ENCODE peak calls at places on chromosomes 11 and 22, in ten cellular contexts. A, T, S, O, P, M, Z, R, C and J are unnamed samples. For H3K9me3 and H3K4me1, the result is how much of the 10 kb centered on the place peaks cover.

GRCh38 chr22:38570841-38571364 is 920 bp upstream of the DMC1 start:
- DNase-seq in A (peak), T (peak), S (no peak), O (peak), P (peak), M (peak), Z (peak), R (peak), C (no peak), J (peak)

GRCh38 chr11:68411501-68411991 is 49.0 kb upstream of the PPP6R3 start:
- DNase-seq in A (no peak), T (no peak), S (no peak), O (no peak), P (no peak), M (no peak), Z (peak), R (no peak), C (no peak), J (no peak)

GRCh38 chr11:35216962-35217667 is 78.1 kb downstream of the CD44 start:
- DNase-seq in A (no peak), T (no peak), S (no peak), O (no peak), P (no peak), M (no peak), Z (no peak), R (peak), C (no peak), J (no peak)

GRCh38 chr11:132864811-132865576 is 667.3 kb downstream of the OPCML start:
- DNase-seq in A (no peak), T (no peak), S (no peak), O (no peak), P (peak), M (no peak), Z (no peak), R (no peak), C (no peak), J (no peak)

GRCh38 chr11:48036466-48036865 is 56.1 kb downstream of the PTPRJ start:
- DNase-seq in A (no peak), T (no peak), S (no peak), O (no peak), P (no peak), M (no peak), Z (no peak), R (no peak), C (no peak), J (no peak)

GRCh38 chr11:36622431-36623136 is 24.5 kb upstream of the RAG2 start:
- DNase-seq in A (no peak), T (peak), S (no peak), O (no peak), P (peak), M (no peak), Z (no peak), R (no peak), C (no peak), J (no peak)

GRCh38 chr22:46900549-46900948 is 138.1 kb downstream of the TBC1D22A start:
- DNase-seq in A (no peak), T (no peak), S (no peak), O (no peak), P (no peak), M (no peak), Z (peak), R (no peak), C (no peak), J (no peak)

GRCh38 chr22:43883012-43883661 is 8.7 kb downstream of the PNPLA5 start:
- DNase-seq in A (no peak), T (peak), S (peak), O (peak), P (peak), M (peak), Z (peak), R (peak), C (no peak), J (no peak)

GRCh38 chr11:75812542-75813040 is 2.4 kb upstream of the UVRAG start:
- DNase-seq in A (no peak), T (no peak), S (peak), O (no peak), P (no peak), M (no peak), Z (no peak), R (no peak), C (no peak), J (no peak)

GRCh38 chr11:111942826-111943225 is 5.7 kb downstream of the DIXDC1 start:
- DNase-seq in A (no peak), T (no peak), S (no peak), O (no peak), P (no peak), M (no peak), Z (no peak), R (no peak), C (no peak), J (no peak)

GRCh38 chr11:19365743-19366410 is 125.1 kb upstream of the E2F8 start:
- DNase-seq in A (no peak), T (no peak), S (no peak), O (no peak), P (peak), M (no peak), Z (no peak), R (no peak), C (no peak), J (no peak)

GRCh38 chr11:70540196-70540595 is 141.9 kb downstream of the CTTN start:
- DNase-seq in A (no peak), T (no peak), S (no peak), O (no peak), P (no peak), M (no peak), Z (no peak), R (no peak), C (no peak), J (peak)

GRCh38 chr11:120227228-120227852 is 12.6 kb upstream of the POU2F3 start:
- DNase-seq in A (no peak), T (no peak), S (no peak), O (no peak), P (no peak), M (no peak), Z (no peak), R (no peak), C (no peak), J (no peak)

GRCh38 chr22:48871176-48871840 is 956.4 kb downstream of the BRD1 start:
- DNase-seq in A (no peak), T (no peak), S (peak), O (no peak), P (no peak), M (no peak), Z (no peak), R (no peak), C (no peak), J (peak)

GRCh38 chr11:69003866-69004311 is 9.2 kb downstream of the MRGPRF start:
- DNase-seq in A (no peak), T (no peak), S (peak), O (no peak), P (no peak), M (no peak), Z (no peak), R (no peak), C (no peak), J (peak)

GRCh38 chr22:18091916-18092526 is 14.2 kb downstream of the PEX26 start:
- DNase-seq in A (peak), T (peak), S (peak), O (peak), P (no peak), M (peak), Z (peak), R (peak), C (no peak), J (no peak)

GRCh38 chr11:10323793-10324170 is 18.9 kb downstream of the ADM start:
- DNase-seq in A (no peak), T (no peak), S (no peak), O (no peak), P (no peak), M (no peak), Z (no peak), R (no peak), C (no peak), J (no peak)

GRCh38 chr11:66418168-66418985 is 2.5 kb upstream of the NPAS4 start:
- DNase-seq in A (peak), T (peak), S (peak), O (peak), P (peak), M (no peak), Z (peak), R (peak), C (no peak), J (peak)

GRCh38 chr11:129740125-129740719 is 75.4 kb upstream of the TMEM45B start:
- DNase-seq in A (no peak), T (no peak), S (no peak), O (no peak), P (no peak), M (no peak), Z (no peak), R (no peak), C (no peak), J (no peak)

GRCh38 chr22:20238567-20239062 is 29.5 kb downstream of the RTN4R start:
- DNase-seq in A (peak), T (peak), S (peak), O (no peak), P (peak), M (no peak), Z (peak), R (peak), C (no peak), J (no peak)

GRCh38 chr11:66265531-66266377 is 2.7 kb upstream of the RAB1B start:
- DNase-seq in A (no peak), T (no peak), S (no peak), O (no peak), P (no peak), M (no peak), Z (no peak), R (no peak), C (no peak), J (no peak)

GRCh38 chr22:36577019-36577418 is 48.1 kb upstream of the EIF3D start:
- DNase-seq in A (no peak), T (no peak), S (no peak), O (no peak), P (no peak), M (no peak), Z (no peak), R (no peak), C (no peak), J (no peak)

GRCh38 chr11:132028380-132029240 is 658.2 kb downstream of the NTM start:
- DNase-seq in A (no peak), T (peak), S (peak), O (no peak), P (peak), M (no peak), Z (peak), R (peak), C (no peak), J (no peak)

GRCh38 chr11:8019671-8020597 is 32.8 kb downstream of the EIF3F start:
- DNase-seq in A (no peak), T (no peak), S (no peak), O (no peak), P (peak), M (no peak), Z (no peak), R (no peak), C (no peak), J (no peak)

GRCh38 chr11:83272627-83273026 is 13.5 kb downstream of the CCDC90B start:
- DNase-seq in A (no peak), T (no peak), S (no peak), O (no peak), P (no peak), M (no peak), Z (no peak), R (no peak), C (no peak), J (no peak)

GRCh38 chr11:74720596-74721478 is 10.4 kb downstream of the CHRDL2 start:
- DNase-seq in A (peak), T (no peak), S (no peak), O (no peak), P (no peak), M (peak), Z (peak), R (no peak), C (no peak), J (peak)

GRCh38 chr11:5197538-5197937 is 2.9 kb downstream of the OR51V1 start:
- DNase-seq in A (no peak), T (no peak), S (no peak), O (no peak), P (no peak), M (no peak), Z (no peak), R (no peak), C (no peak), J (no peak)

GRCh38 chr11:62324738-62325556 is 12.3 kb upstream of the ASRGL1 start:
- DNase-seq in A (peak), T (peak), S (peak), O (peak), P (peak), M (no peak), Z (no peak), R (peak), C (no peak), J (no peak)

GRCh38 chr11:27216268-27217149 is 146.5 kb downstream of the CCDC34 start:
- DNase-seq in A (peak), T (no peak), S (no peak), O (no peak), P (no peak), M (no peak), Z (no peak), R (peak), C (no peak), J (no peak)

GRCh38 chr11:8038811-8039529 is 42.0 kb upstream of the TUB start:
- DNase-seq in A (no peak), T (no peak), S (no peak), O (no peak), P (no peak), M (peak), Z (peak), R (no peak), C (no peak), J (no peak)

GRCh38 chr22:21791635-21792625 is 56.3 kb upstream of the YPEL1 start:
- DNase-seq in A (no peak), T (no peak), S (no peak), O (no peak), P (no peak), M (no peak), Z (no peak), R (no peak), C (no peak), J (no peak)

GRCh38 chr11:2748061-2748813 is 48.4 kb upstream of the KCNQ1OT1 start:
- DNase-seq in A (no peak), T (no peak), S (peak), O (no peak), P (no peak), M (no peak), Z (no peak), R (no peak), C (no peak), J (peak)

GRCh38 chr22:37260939-37261338 is 16.9 kb upstream of the RAC2 start:
- DNase-seq in A (peak), T (peak), S (peak), O (peak), P (peak), M (no peak), Z (peak), R (peak), C (no peak), J (peak)

GRCh38 chr11:32580967-32581366 is 2.7 kb upstream of the EIF3M start:
- DNase-seq in A (no peak), T (no peak), S (peak), O (no peak), P (no peak), M (no peak), Z (no peak), R (no peak), C (no peak), J (no peak)

GRCh38 chr11:112255075-112255739 is 5.5 kb downstream of the PLET1 start:
- DNase-seq in A (no peak), T (no peak), S (no peak), O (no peak), P (no peak), M (no peak), Z (no peak), R (no peak), C (no peak), J (peak)

GRCh38 chr11:42528471-42528870 is 783.3 kb upstream of the API5 start:
- DNase-seq in A (no peak), T (no peak), S (no peak), O (no peak), P (no peak), M (no peak), Z (no peak), R (no peak), C (no peak), J (no peak)
- H3K9me3 ChIP-seq in A (under half), T (under half), S (under half), O (under half), P (under half), M (under half), Z (under half), R (under half), C (under half), J (under half)

DNA sequence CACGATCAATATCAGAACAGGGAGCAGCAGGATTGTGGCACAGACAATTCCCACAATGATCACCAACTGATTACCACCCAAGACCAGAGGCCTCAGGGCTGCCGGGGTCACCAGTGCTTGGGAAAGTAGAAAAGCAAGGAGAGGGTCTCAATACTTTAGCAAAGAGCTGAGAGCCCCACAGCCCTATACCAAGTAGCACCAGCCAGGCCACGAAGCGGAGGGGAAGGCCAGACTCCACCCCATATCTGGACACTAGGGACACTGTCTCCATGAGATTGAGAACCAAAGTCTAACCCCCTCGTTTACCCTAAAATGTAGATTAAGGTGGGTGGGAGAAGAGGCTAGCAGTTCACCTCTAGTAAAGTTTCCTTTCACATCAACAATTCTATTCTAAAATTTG is 24.1 kb upstream of the SCN2B start:
- DNase-seq in A (no peak), T (no peak), S (no peak), O (no peak), P (no peak), M (no peak), Z (no peak), R (no peak), C (no peak), J (no peak)
- H3K4me1 ChIP-seq in A (under half), T (under half), S (half or more), O (under half), P (under half), M (under half), Z (under half), R (under half), C (under half), J (under half)

DNA sequence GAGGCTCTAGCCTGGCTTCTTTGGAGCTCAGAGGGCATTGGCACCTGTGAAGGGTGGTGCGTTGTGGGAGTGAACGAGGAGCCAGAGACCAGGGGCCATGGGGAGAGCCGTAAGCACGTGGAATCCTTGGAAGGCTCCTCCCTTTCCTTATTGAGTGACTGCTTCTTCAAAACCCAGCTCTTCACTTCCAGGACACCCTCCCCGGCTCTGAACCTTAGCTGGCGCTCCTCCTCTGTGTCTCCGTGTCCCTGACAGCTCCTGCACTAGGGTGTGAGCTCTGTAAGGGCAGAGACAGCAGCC is 26.3 kb downstream of the POLR3H start:
- DNase-seq in A (no peak), T (no peak), S (no peak), O (no peak), P (no peak), M (no peak), Z (no peak), R (no peak), C (no peak), J (no peak)
- TF ChIP-seq CTCF in A (no peak), T (no peak), S (no peak), O (peak), P (no peak), M (no peak), Z (no peak), R (no peak), C (no peak), J (no peak)

GRCh38 chr22:45578524-45579147 is 76.0 kb downstream of the FBLN1 start:
- DNase-seq in A (no peak), T (no peak), S (no peak), O (no peak), P (no peak), M (no peak), Z (no peak), R (no peak), C (no peak), J (no peak)
- H3K9me3 ChIP-seq in A (under half), T (under half), S (under half), O (under half), P (under half), M (under half), Z (under half), R (under half), C (under half), J (under half)